ENCODE peak calls at places on chromosomes 13 and 19, in five cellular contexts. Q is Caco-2, H is lung, E is uterus, D is HCT116. W is an unnamed sample. For H3K36me3, the result is how much of the 10 kb centered on the place peaks cover.

GRCh38 chr13:109781384-109782065 is 4.9 kb downstream of the IRS2 start:
- DNase-seq in Q (no peak), H (no peak), E (no peak), D (no peak), W (no peak)

GRCh38 chr19:17337675-17338439 is 504 bp downstream of the GTPBP3 start:
- DNase-seq in H (no peak), D (no peak), Q (peak), E (no peak), W (no peak)

GRCh38 chr19:58268344-58268743 is 10.4 kb upstream of the ZNF8 start:
- DNase-seq in E (no peak), D (no peak), Q (no peak), H (no peak), W (no peak)

GRCh38 chr19:39405930-39406655 is 554 bp upstream of the ZFP36 start:
- DNase-seq in H (no peak), Q (no peak), D (no peak), E (no peak), W (peak)

GRCh38 chr19:15378529-15379082 is 981 bp downstream of the AKAP8 start:
- DNase-seq in Q (peak), D (no peak), H (peak), E (no peak), W (peak)

GRCh38 chr13:27704681-27705080 is 83.0 kb downstream of the POLR1D start:
- DNase-seq in E (no peak), Q (no peak), D (no peak), H (no peak), W (no peak)

GRCh38 chr13:106756446-106756845 is 188.5 kb upstream of the ARGLU1 start:
- DNase-seq in Q (peak), H (no peak), E (no peak), D (no peak), W (no peak)

GRCh38 chr19:41957838-41958366 is 1.2 kb downstream of the RABAC1 start:
- DNase-seq in E (peak), H (peak), D (peak), Q (peak), W (peak)

GRCh38 chr19:56547535-56547934 is 8.8 kb downstream of the ZFP28 start:
- DNase-seq in D (no peak), H (no peak), E (no peak), Q (no peak), W (peak)

GRCh38 chr19:29001922-29002247 is 211.1 kb downstream of the UQCRFS1 start:
- DNase-seq in E (no peak), D (no peak), Q (no peak), H (no peak), W (no peak)

GRCh38 chr19:17719730-17720486 is 628 bp downstream of the MAP1S start:
- DNase-seq in E (no peak), Q (no peak), H (peak), D (no peak), W (no peak)

DNA sequence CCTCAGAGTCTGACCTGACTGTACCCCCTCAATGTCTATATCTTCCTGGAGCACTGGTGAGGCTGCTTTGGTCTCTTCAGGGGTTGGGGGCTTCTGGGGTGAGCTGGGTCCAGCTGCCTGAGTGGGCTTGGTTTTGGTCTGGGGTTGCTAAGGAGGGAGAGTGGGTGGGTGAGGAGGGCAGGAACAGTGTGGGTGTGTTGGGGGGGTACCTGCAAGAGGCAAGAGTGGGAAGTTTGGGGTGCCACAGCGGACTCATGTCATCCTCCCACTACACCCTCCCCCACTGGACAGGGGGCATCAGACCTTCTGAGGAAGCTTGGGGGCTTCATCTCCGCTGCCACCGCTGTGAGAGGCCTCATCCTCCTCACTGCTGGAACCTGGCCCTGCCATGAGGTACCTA is 13.6 kb downstream of the ZNF575 start:
- DNase-seq in Q (no peak), E (no peak), D (no peak), H (no peak), W (no peak)
- H3K36me3 ChIP-seq in Q (under half), E (under half), D (under half), H (under half), W (half or more)

GRCh38 chr19:11190501-11190900 is 6.8 kb downstream of the KANK2 start:
- DNase-seq in H (no peak), D (no peak), Q (no peak), E (no peak), W (no peak)
- H3K4me3 ChIP-seq in H (no peak), D (no peak), Q (no peak), E (peak), W (no peak)

DNA sequence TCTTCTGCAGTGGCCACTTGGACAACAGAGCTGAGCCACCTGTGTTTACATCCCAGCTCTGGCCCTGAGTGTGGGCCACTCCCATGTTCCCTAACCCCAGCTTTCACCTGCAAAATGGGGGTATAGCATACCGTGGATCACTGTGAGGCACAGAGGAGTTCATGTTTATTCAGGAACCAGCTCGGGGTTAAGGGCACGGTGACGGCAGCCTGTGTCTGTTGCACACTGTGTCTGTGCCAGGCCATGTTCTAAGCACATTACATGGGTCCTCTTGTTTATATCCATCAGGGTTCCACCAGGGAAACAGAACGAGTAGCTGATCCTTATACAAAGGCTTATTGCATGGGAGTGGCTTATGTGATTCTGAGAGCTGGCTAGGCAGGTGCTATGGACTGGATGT is 14.0 kb upstream of the IGLON5 start:
- DNase-seq in H (no peak), E (no peak), D (no peak), Q (no peak), W (no peak)
- TF ChIP-seq CTCF in H (no peak), E (no peak), D (no peak), Q (no peak), W (no peak)

GRCh38 chr19:1275976-1276619 is 768 bp downstream of the FAM174C start:
- DNase-seq in Q (no peak), D (no peak), E (no peak), H (no peak), W (no peak)

GRCh38 chr19:1274852-1275259 is 474 bp upstream of the FAM174C start:
- DNase-seq in D (no peak), Q (no peak), E (no peak), H (no peak), W (peak)

GRCh38 chr19:1276620-1277007 is 1.3 kb downstream of the FAM174C start:
- DNase-seq in Q (no peak), D (no peak), H (no peak), E (no peak), W (no peak)

GRCh38 chr19:1274081-1274851 is 1.1 kb upstream of the FAM174C start:
- DNase-seq in D (no peak), E (peak), H (no peak), Q (no peak), W (no peak)

DNA sequence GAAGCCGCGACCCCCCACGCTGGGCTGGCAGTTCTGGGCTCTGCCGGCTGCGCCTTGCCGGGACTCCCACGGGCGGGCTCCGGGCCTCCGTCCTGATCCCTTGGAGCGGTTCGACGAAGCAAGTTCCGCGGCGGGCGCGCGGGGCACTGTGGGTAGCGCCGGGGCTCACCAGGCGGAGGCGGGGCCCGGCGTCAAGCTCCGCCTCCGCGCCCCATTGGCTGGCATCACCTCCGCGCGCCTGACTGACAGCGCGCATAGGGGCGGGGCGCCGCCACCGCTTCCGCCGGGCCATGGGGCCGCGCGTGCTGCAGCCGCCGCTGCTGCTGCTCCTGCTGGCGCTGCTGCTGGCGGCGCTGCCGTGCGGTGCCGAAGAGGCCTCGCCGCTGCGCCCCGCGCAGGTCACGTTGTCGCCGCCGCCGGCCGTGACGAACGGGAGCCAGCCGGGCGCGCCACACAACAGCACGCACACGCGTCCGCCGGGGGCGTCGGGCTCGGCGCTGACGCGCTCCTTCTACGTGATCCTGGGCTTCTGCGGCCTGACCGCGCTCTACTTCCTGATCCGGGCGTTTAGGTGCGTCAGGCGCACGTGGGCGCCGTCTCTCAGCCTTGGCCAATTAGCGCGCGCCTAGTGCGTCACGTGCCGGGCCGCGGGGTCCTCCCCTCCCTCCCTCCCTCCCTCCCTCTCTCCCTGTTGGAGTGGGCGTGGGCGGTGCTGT is at the start of gene FAM174C:
- DNase-seq in E (peak), Q (peak), D (peak), H (peak), W (peak)
- H3K36me3 ChIP-seq in E (under half), Q (under half), D (under half), H (half or more), W (half or more)